ENCODE peak calls at places on chromosomes 7 and 10, in eight cellular contexts. One of them, this sample, is unnamed.

GRCh38 chr10:44008270-44008916 is 359.7 kb upstream of the ZNF32 start:
- DNase-seq in endothelial cell: no peak
- DNase-seq in upper lobe of right lung: no peak
- DNase-seq in kidney: no peak
- DNase-seq in HFFc6: peak
- DNase-seq in gastrocnemius medialis: no peak
- DNase-seq in colonic mucosa: no peak
- DNase-seq in bronchial epithelial cell: peak
- DNase-seq in this sample: peak

GRCh38 chr10:73979428-73980407 is 18.2 kb upstream of the VCL start:
- DNase-seq in bronchial epithelial cell: no peak
- DNase-seq in upper lobe of right lung: no peak
- DNase-seq in endothelial cell: no peak
- DNase-seq in kidney: no peak
- DNase-seq in HFFc6: no peak
- DNase-seq in colonic mucosa: no peak
- DNase-seq in gastrocnemius medialis: no peak
- DNase-seq in this sample: no peak

GRCh38 chr10:78277734-78278404 is 244.2 kb downstream of the RPS24 start:
- DNase-seq in colonic mucosa: no peak
- DNase-seq in endothelial cell: no peak
- DNase-seq in HFFc6: peak
- DNase-seq in bronchial epithelial cell: no peak
- DNase-seq in upper lobe of right lung: no peak
- DNase-seq in kidney: no peak
- DNase-seq in gastrocnemius medialis: peak
- DNase-seq in this sample: no peak

GRCh38 chr10:32459072-32459703 is 13.2 kb downstream of the CCDC7 start:
- DNase-seq in endothelial cell: no peak
- DNase-seq in colonic mucosa: no peak
- DNase-seq in HFFc6: no peak
- DNase-seq in kidney: no peak
- DNase-seq in bronchial epithelial cell: no peak
- DNase-seq in gastrocnemius medialis: no peak
- DNase-seq in upper lobe of right lung: no peak
- DNase-seq in this sample: no peak

GRCh38 chr7:41035788-41036187 is 667.1 kb downstream of the INHBA start:
- DNase-seq in HFFc6: no peak
- DNase-seq in upper lobe of right lung: no peak
- DNase-seq in kidney: no peak
- DNase-seq in colonic mucosa: no peak
- DNase-seq in endothelial cell: no peak
- DNase-seq in gastrocnemius medialis: no peak
- DNase-seq in bronchial epithelial cell: no peak
- DNase-seq in this sample: no peak

GRCh38 chr10:86439544-86439943 is 72.9 kb upstream of the GRID1 start:
- DNase-seq in bronchial epithelial cell: peak
- DNase-seq in endothelial cell: no peak
- DNase-seq in gastrocnemius medialis: peak
- DNase-seq in HFFc6: peak
- DNase-seq in kidney: no peak
- DNase-seq in upper lobe of right lung: peak
- DNase-seq in colonic mucosa: peak
- DNase-seq in this sample: no peak

GRCh38 chr7:128737867-128738390 is 1.2 kb upstream of the CALU start:
- DNase-seq in endothelial cell: no peak
- DNase-seq in kidney: no peak
- DNase-seq in upper lobe of right lung: no peak
- DNase-seq in colonic mucosa: no peak
- DNase-seq in gastrocnemius medialis: no peak
- DNase-seq in HFFc6: peak
- DNase-seq in bronchial epithelial cell: peak
- DNase-seq in this sample: no peak

GRCh38 chr10:90204131-90204955 is 503.0 kb downstream of the KIF20B start:
- DNase-seq in kidney: no peak
- DNase-seq in HFFc6: no peak
- DNase-seq in bronchial epithelial cell: no peak
- DNase-seq in upper lobe of right lung: no peak
- DNase-seq in endothelial cell: no peak
- DNase-seq in gastrocnemius medialis: no peak
- DNase-seq in colonic mucosa: no peak
- DNase-seq in this sample: no peak

GRCh38 chr10:31014146-31014880 is 17.4 kb downstream of the ZNF438 start:
- DNase-seq in colonic mucosa: no peak
- DNase-seq in HFFc6: no peak
- DNase-seq in bronchial epithelial cell: no peak
- DNase-seq in upper lobe of right lung: no peak
- DNase-seq in kidney: no peak
- DNase-seq in endothelial cell: no peak
- DNase-seq in gastrocnemius medialis: no peak
- DNase-seq in this sample: no peak

GRCh38 chr10:80681142-80681541 is 143.4 kb downstream of the SH2D4B start:
- DNase-seq in upper lobe of right lung: no peak
- DNase-seq in endothelial cell: no peak
- DNase-seq in bronchial epithelial cell: no peak
- DNase-seq in HFFc6: no peak
- DNase-seq in gastrocnemius medialis: no peak
- DNase-seq in colonic mucosa: no peak
- DNase-seq in kidney: no peak
- DNase-seq in this sample: no peak

GRCh38 chr7:20276705-20277472 is 53.8 kb upstream of the ITGB8 start:
- DNase-seq in gastrocnemius medialis: no peak
- DNase-seq in HFFc6: no peak
- DNase-seq in kidney: no peak
- DNase-seq in upper lobe of right lung: no peak
- DNase-seq in endothelial cell: no peak
- DNase-seq in bronchial epithelial cell: no peak
- DNase-seq in colonic mucosa: no peak
- DNase-seq in this sample: no peak

GRCh38 chr10:58268454-58268945 is 462 bp upstream of the CISD1 start:
- DNase-seq in kidney: no peak
- DNase-seq in upper lobe of right lung: no peak
- DNase-seq in gastrocnemius medialis: no peak
- DNase-seq in bronchial epithelial cell: no peak
- DNase-seq in endothelial cell: no peak
- DNase-seq in HFFc6: no peak
- DNase-seq in colonic mucosa: no peak
- DNase-seq in this sample: no peak

GRCh38 chr10:18545626-18546025 is 105.8 kb downstream of the NSUN6 start:
- DNase-seq in colonic mucosa: no peak
- DNase-seq in bronchial epithelial cell: no peak
- DNase-seq in upper lobe of right lung: no peak
- DNase-seq in kidney: no peak
- DNase-seq in gastrocnemius medialis: no peak
- DNase-seq in HFFc6: no peak
- DNase-seq in endothelial cell: no peak
- DNase-seq in this sample: peak

GRCh38 chr10:89503633-89504345 is 31.6 kb downstream of the SLC16A12 start:
- DNase-seq in kidney: no peak
- DNase-seq in upper lobe of right lung: no peak
- DNase-seq in HFFc6: peak
- DNase-seq in endothelial cell: no peak
- DNase-seq in colonic mucosa: no peak
- DNase-seq in gastrocnemius medialis: no peak
- DNase-seq in bronchial epithelial cell: no peak
- DNase-seq in this sample: no peak

GRCh38 chr10:47435081-47435480 is 48.8 kb downstream of the ANXA8 start:
- DNase-seq in upper lobe of right lung: no peak
- DNase-seq in HFFc6: no peak
- DNase-seq in gastrocnemius medialis: no peak
- DNase-seq in colonic mucosa: no peak
- DNase-seq in endothelial cell: no peak
- DNase-seq in kidney: no peak
- DNase-seq in bronchial epithelial cell: no peak
- DNase-seq in this sample: no peak

GRCh38 chr7:99190359-99191009 is 17.4 kb downstream of the KPNA7 start:
- DNase-seq in colonic mucosa: no peak
- DNase-seq in kidney: no peak
- DNase-seq in endothelial cell: no peak
- DNase-seq in upper lobe of right lung: no peak
- DNase-seq in HFFc6: no peak
- DNase-seq in bronchial epithelial cell: no peak
- DNase-seq in gastrocnemius medialis: no peak
- DNase-seq in this sample: no peak

GRCh38 chr7:148804343-148805234 is 79.5 kb downstream of the EZH2 start:
- DNase-seq in upper lobe of right lung: no peak
- DNase-seq in kidney: no peak
- DNase-seq in gastrocnemius medialis: no peak
- DNase-seq in colonic mucosa: no peak
- DNase-seq in bronchial epithelial cell: no peak
- DNase-seq in HFFc6: no peak
- DNase-seq in endothelial cell: no peak
- DNase-seq in this sample: no peak

GRCh38 chr7:148806187-148806586 is 77.9 kb downstream of the EZH2 start:
- DNase-seq in kidney: no peak
- DNase-seq in upper lobe of right lung: no peak
- DNase-seq in HFFc6: no peak
- DNase-seq in colonic mucosa: no peak
- DNase-seq in bronchial epithelial cell: no peak
- DNase-seq in gastrocnemius medialis: no peak
- DNase-seq in endothelial cell: no peak
- DNase-seq in this sample: no peak

GRCh38 chr7:148809856-148810255 is 74.2 kb downstream of the EZH2 start:
- DNase-seq in endothelial cell: no peak
- DNase-seq in gastrocnemius medialis: no peak
- DNase-seq in bronchial epithelial cell: no peak
- DNase-seq in HFFc6: no peak
- DNase-seq in upper lobe of right lung: no peak
- DNase-seq in kidney: no peak
- DNase-seq in colonic mucosa: no peak
- DNase-seq in this sample: no peak

GRCh38 chr7:148803094-148803493 is 81.0 kb downstream of the EZH2 start:
- DNase-seq in gastrocnemius medialis: no peak
- DNase-seq in bronchial epithelial cell: no peak
- DNase-seq in endothelial cell: no peak
- DNase-seq in kidney: no peak
- DNase-seq in HFFc6: no peak
- DNase-seq in upper lobe of right lung: no peak
- DNase-seq in colonic mucosa: no peak
- DNase-seq in this sample: no peak

GRCh38 chr7:148807451-148807850 is 76.6 kb downstream of the EZH2 start:
- DNase-seq in kidney: no peak
- DNase-seq in endothelial cell: no peak
- DNase-seq in HFFc6: no peak
- DNase-seq in colonic mucosa: no peak
- DNase-seq in upper lobe of right lung: no peak
- DNase-seq in gastrocnemius medialis: no peak
- DNase-seq in bronchial epithelial cell: no peak
- DNase-seq in this sample: no peak
- TF ChIP-seq CTCF in kidney: no peak
- TF ChIP-seq CTCF in endothelial cell: no peak
- TF ChIP-seq CTCF in HFFc6: no peak
- TF ChIP-seq CTCF in colonic mucosa: no peak
- TF ChIP-seq CTCF in upper lobe of right lung: no peak
- TF ChIP-seq CTCF in gastrocnemius medialis: no peak
- TF ChIP-seq CTCF in bronchial epithelial cell: no peak
- TF ChIP-seq CTCF in this sample: no peak

DNA sequence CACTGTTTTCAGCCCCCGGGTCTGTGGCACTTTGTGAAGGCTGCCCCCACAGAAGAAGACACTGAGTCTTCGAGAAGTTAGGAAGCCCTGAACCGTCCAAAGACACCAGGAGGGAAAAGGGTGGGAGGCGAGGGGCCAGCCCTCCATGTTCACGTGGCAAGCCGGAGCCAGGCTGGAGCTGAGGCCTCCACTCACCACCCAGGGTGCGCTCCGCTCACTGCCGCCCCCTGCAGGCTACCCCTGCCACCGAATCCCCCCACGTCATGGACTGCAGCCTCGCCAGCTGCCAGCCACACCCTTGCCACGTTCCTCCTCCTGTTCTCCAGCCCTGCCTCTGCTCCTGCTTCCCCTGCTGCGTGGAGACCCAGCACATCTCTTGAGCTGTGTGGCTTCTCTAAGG is 59.0 kb upstream of the EN2 start:
- DNase-seq in kidney: peak
- DNase-seq in bronchial epithelial cell: no peak
- DNase-seq in colonic mucosa: no peak
- DNase-seq in HFFc6: no peak
- DNase-seq in endothelial cell: no peak
- DNase-seq in gastrocnemius medialis: no peak
- DNase-seq in upper lobe of right lung: no peak
- DNase-seq in this sample: no peak
- TF ChIP-seq CTCF in kidney: no peak
- TF ChIP-seq CTCF in bronchial epithelial cell: no peak
- TF ChIP-seq CTCF in colonic mucosa: no peak
- TF ChIP-seq CTCF in HFFc6: peak
- TF ChIP-seq CTCF in endothelial cell: no peak
- TF ChIP-seq CTCF in gastrocnemius medialis: no peak
- TF ChIP-seq CTCF in upper lobe of right lung: no peak
- TF ChIP-seq CTCF in this sample: peak

DNA sequence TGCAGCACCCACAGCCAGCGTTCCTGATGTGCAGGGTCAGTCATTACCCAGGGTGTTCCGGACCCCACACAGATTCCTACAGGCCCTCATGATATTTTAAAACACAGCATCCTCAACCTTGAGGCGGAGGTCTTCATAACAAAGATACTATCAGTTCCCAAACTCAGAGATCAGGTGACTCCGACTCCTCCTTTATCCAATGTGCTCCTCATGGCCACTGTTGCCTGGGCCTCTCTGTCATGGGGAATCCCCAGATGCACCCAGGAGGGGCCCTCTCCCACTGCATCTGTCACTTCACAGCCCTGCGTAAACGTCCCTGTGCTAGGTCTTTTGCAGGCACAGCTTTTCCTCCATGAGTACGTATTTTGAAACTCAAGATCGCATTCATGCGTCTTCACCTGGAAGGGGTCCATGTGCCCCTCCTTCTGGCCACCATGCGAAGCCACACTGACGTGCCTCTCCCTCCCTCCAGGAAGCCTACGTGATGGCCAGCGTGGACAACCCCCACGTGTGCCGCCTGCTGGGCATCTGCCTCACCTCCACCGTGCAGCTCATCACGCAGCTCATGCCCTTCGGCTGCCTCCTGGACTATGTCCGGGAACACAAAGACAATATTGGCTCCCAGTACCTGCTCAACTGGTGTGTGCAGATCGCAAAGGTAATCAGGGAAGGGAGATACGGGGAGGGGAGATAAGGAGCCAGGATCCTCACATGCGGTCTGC is 162.2 kb downstream of the EGFR start:
- DNase-seq in upper lobe of right lung: peak
- DNase-seq in kidney: no peak
- DNase-seq in HFFc6: no peak
- DNase-seq in bronchial epithelial cell: no peak
- DNase-seq in colonic mucosa: peak
- DNase-seq in endothelial cell: no peak
- DNase-seq in gastrocnemius medialis: no peak
- DNase-seq in this sample: no peak
- TF ChIP-seq CTCF in upper lobe of right lung: no peak
- TF ChIP-seq CTCF in kidney: no peak
- TF ChIP-seq CTCF in HFFc6: no peak
- TF ChIP-seq CTCF in bronchial epithelial cell: no peak
- TF ChIP-seq CTCF in colonic mucosa: peak
- TF ChIP-seq CTCF in endothelial cell: no peak
- TF ChIP-seq CTCF in gastrocnemius medialis: no peak
- TF ChIP-seq CTCF in this sample: no peak

DNA sequence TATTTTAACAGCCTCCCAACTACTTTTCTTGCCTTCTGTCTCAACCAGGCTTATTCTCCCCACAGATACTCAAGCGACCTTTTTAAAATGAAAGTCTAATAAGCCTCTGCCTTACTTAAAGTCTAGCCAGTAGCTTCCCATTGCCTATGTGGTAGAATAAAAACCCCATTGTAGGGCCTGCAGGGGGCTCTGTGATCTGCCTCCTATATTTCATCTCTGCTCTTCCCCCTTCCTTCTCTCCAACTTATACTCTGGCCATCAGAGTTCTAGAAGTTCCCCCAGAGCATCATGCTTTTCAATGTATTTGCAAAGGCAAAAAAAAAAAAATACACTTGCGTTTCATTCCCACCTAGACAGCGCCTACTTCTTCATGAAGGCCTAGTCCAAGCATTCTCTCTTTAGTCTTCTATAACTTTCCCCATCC is 167.7 kb upstream of the ADO start:
- DNase-seq in HFFc6: no peak
- DNase-seq in kidney: no peak
- DNase-seq in colonic mucosa: no peak
- DNase-seq in endothelial cell: no peak
- DNase-seq in gastrocnemius medialis: no peak
- DNase-seq in bronchial epithelial cell: no peak
- DNase-seq in upper lobe of right lung: no peak
- DNase-seq in this sample: no peak
- TF ChIP-seq CTCF in HFFc6: peak
- TF ChIP-seq CTCF in kidney: no peak
- TF ChIP-seq CTCF in colonic mucosa: no peak
- TF ChIP-seq CTCF in endothelial cell: no peak
- TF ChIP-seq CTCF in gastrocnemius medialis: no peak
- TF ChIP-seq CTCF in bronchial epithelial cell: no peak
- TF ChIP-seq CTCF in upper lobe of right lung: no peak
- TF ChIP-seq CTCF in this sample: no peak